ENCODE peak calls at places on chromosomes 12 and 14, in eight cellular contexts. B, R, N, E, O, D, T and M are unnamed samples.

GRCh38 chr12:64621257-64621942 is 11.1 kb downstream of the RASSF3 start:
- DNase-seq in N (no peak), E (peak; percentile 87), O (no peak), B (no peak), T (no peak), D (no peak), R (no peak), M (no peak)

GRCh38 chr14:39240769-39241168 is 7.1 kb downstream of the MIA2 start:
- DNase-seq in N (no peak), T (no peak), O (no peak), D (no peak), R (no peak), E (no peak), B (no peak), M (no peak)

GRCh38 chr12:79415754-79416435 is 274.9 kb downstream of the PAWR start:
- DNase-seq in D (no peak), E (peak; percentile 26), B (peak; percentile 48), O (no peak), R (no peak), N (no peak), T (no peak), M (no peak)

GRCh38 chr12:131842169-131842568 is 14.0 kb downstream of the MMP17 start:
- DNase-seq in E (no peak), O (no peak), B (no peak), D (no peak), R (no peak), N (no peak), T (no peak), M (no peak)

GRCh38 chr12:104458645-104459555 is 2.2 kb downstream of the CHST11 start:
- DNase-seq in R (peak; percentile 20), O (peak; percentile 42), E (no peak), D (no peak), B (no peak), T (no peak), N (peak; percentile 10), M (peak; percentile 74)

GRCh38 chr14:100609331-100609870 is 22.2 kb upstream of the BEGAIN start:
- DNase-seq in R (no peak), D (no peak), O (no peak), E (no peak), T (no peak), B (no peak), N (no peak), M (peak; percentile 50)

GRCh38 chr14:59897757-59898383 is 22.1 kb upstream of the LRRC9 start:
- DNase-seq in T (peak; percentile 56), O (peak; percentile 59), D (no peak), N (no peak), R (no peak), B (peak; percentile 42), E (no peak), M (no peak)

GRCh38 chr12:122368361-122369073 is 54.0 kb downstream of the CLIP1 start:
- DNase-seq in D (no peak), O (no peak), N (no peak), E (peak; percentile 30), B (no peak), T (peak; percentile 63), R (no peak), M (no peak)

GRCh38 chr14:79464468-79464867 is 746.8 kb downstream of the DIO2 start:
- DNase-seq in O (no peak), N (no peak), R (no peak), B (no peak), T (no peak), D (no peak), E (no peak), M (no peak)

GRCh38 chr14:80003138-80003537 is 208.2 kb downstream of the DIO2 start:
- DNase-seq in N (no peak), E (peak; percentile 33), O (no peak), B (no peak), T (no peak), R (no peak), D (no peak), M (no peak)

GRCh38 chr14:69792887-69793421 is 4.1 kb downstream of the SLC10A1 start:
- DNase-seq in E (no peak), R (no peak), N (no peak), B (no peak), O (no peak), T (no peak), D (no peak), M (no peak)

GRCh38 chr14:104601786-104602185 is 2.8 kb downstream of the TMEM179 start:
- DNase-seq in D (peak; percentile 33), N (no peak), R (no peak), B (no peak), O (no peak), T (no peak), E (no peak), M (no peak)

GRCh38 chr14:100341301-100342031 is 18.3 kb downstream of the SLC25A47 start:
- DNase-seq in O (no peak), E (peak; percentile 55), B (no peak), N (peak; percentile 24), T (peak; percentile 90), D (peak; percentile 38), R (no peak), M (peak; percentile 61)